ENCODE peak calls at places on chromosomes 12 and 14, in ten cellular contexts. E is left cardiac atrium; F is HTR-8/SVneo; R is HT-29; X is cardiac muscle cell; O is activated CD4-positive, alpha-beta T cell treated with anti-CD3 and anti-CD28 coated beads for 24 hours; H is fibroblast of lung; Q is lung; A is mucosa of descending colon; W is fibroblast of pulmonary artery. M is an unnamed sample.

GRCh38 chr14:43795600-43796228 is 711.4 kb downstream of the FSCB start:
- DNase-seq in E (no peak), F (no peak), R (peak; percentile 12), X (peak; percentile 9), O (no peak), H (peak; percentile 46), Q (no peak), A (no peak), W (peak; percentile 56), M (peak; percentile 13)

GRCh38 chr14:69880051-69880487 is 853 bp downstream of the SMOC1 start:
- DNase-seq in E (no peak), F (no peak), R (no peak), X (peak; percentile 61), O (no peak), H (peak; percentile 33), Q (no peak), A (no peak), W (no peak), M (no peak)

GRCh38 chr12:84920331-84920730 is 7.7 kb upstream of the SLC6A15 start:
- DNase-seq in E (no peak), F (no peak), R (no peak), X (no peak), O (no peak), H (no peak), Q (no peak), A (no peak), W (peak; percentile 35), M (no peak)

GRCh38 chr12:38883629-38884134 is 21.7 kb downstream of the CPNE8 start:
- DNase-seq in E (no peak), F (no peak), R (no peak), X (no peak), O (no peak), H (no peak), Q (no peak), A (no peak), W (no peak), M (no peak)

GRCh38 chr12:93526786-93527428 is 45.6 kb upstream of the SOCS2 start:
- DNase-seq in E (no peak), F (peak; percentile 70), R (peak; percentile 40), X (peak; percentile 19), O (no peak), H (peak; percentile 95), Q (peak; percentile 38), A (no peak), W (peak; percentile 93), M (peak; percentile 94)

GRCh38 chr14:59463773-59464650 is 1.2 kb downstream of the GPR135 start:
- DNase-seq in E (no peak), F (no peak), R (no peak), X (no peak), O (no peak), H (no peak), Q (no peak), A (peak; percentile 59), W (no peak), M (no peak)

GRCh38 chr12:12439636-12440035 is 82.8 kb downstream of the BORCS5 start:
- DNase-seq in E (no peak), F (peak; percentile 10), R (no peak), X (no peak), O (peak; percentile 31), H (peak; percentile 79), Q (no peak), A (peak; percentile 46), W (peak; percentile 95), M (no peak)

GRCh38 chr12:107390414-107390813 is 295.2 kb upstream of the PWP1 start:
- DNase-seq in E (no peak), F (no peak), R (no peak), X (no peak), O (no peak), H (no peak), Q (no peak), A (no peak), W (no peak), M (no peak)

GRCh38 chr14:36450550-36450949 is 69.5 kb downstream of the NKX2-1 start:
- DNase-seq in E (no peak), F (no peak), R (no peak), X (no peak), O (no peak), H (no peak), Q (no peak), A (no peak), W (no peak), M (no peak)

GRCh38 chr14:29649170-29649569 is 278.5 kb downstream of the PRKD1 start:
- DNase-seq in E (no peak), F (no peak), R (no peak), X (no peak), O (no peak), H (no peak), Q (no peak), A (no peak), W (no peak), M (no peak)

GRCh38 chr14:55274760-55275159 is 3.5 kb downstream of the FBXO34 start:
- DNase-seq in E (no peak), F (no peak), R (no peak), X (no peak), O (no peak), H (peak; percentile 42), Q (no peak), A (no peak), W (peak; percentile 52), M (no peak)

GRCh38 chr12:108110844-108111243 is 18.2 kb upstream of the WSCD2 start:
- DNase-seq in E (no peak), F (no peak), R (no peak), X (no peak), O (no peak), H (no peak), Q (no peak), A (no peak), W (no peak), M (no peak)

GRCh38 chr14:52852810-52853521 is 61.6 kb upstream of the GNPNAT1 start:
- DNase-seq in E (no peak), F (no peak), R (no peak), X (no peak), O (no peak), H (peak; percentile 31), Q (no peak), A (no peak), W (peak; percentile 35), M (no peak)

GRCh38 chr12:94148841-94149780 is 734 bp downstream of the PLXNC1 start:
- DNase-seq in E (peak; percentile 44), F (no peak), R (no peak), X (peak; percentile 64), O (no peak), H (peak; percentile 49), Q (no peak), A (peak; percentile 78), W (peak; percentile 50), M (no peak)

GRCh38 chr12:113333877-113334785 is 778 bp downstream of the SLC8B1 start:
- DNase-seq in E (no peak), F (no peak), R (no peak), X (no peak), O (no peak), H (no peak), Q (peak; percentile 43), A (peak; percentile 72), W (no peak), M (no peak)

GRCh38 chr12:27865421-27865820 is 85.4 kb upstream of the MANSC4 start:
- DNase-seq in E (no peak), F (no peak), R (no peak), X (no peak), O (no peak), H (peak; percentile 93), Q (no peak), A (no peak), W (peak; percentile 77), M (no peak)

GRCh38 chr14:44396226-44396625 is 110.9 kb downstream of the FSCB start:
- DNase-seq in E (no peak), F (no peak), R (no peak), X (no peak), O (no peak), H (no peak), Q (no peak), A (no peak), W (no peak), M (no peak)

GRCh38 chr12:120230326-120230973 is 29.5 kb upstream of the RPLP0 start:
- DNase-seq in E (peak; percentile 78), F (peak; percentile 92), R (peak; percentile 65), X (peak; percentile 76), O (no peak), H (peak; percentile 96), Q (peak; percentile 56), A (no peak), W (peak; percentile 88), M (peak; percentile 94)

GRCh38 chr14:100037351-100037750 is 27.9 kb upstream of the EVL start:
- DNase-seq in E (no peak), F (no peak), R (no peak), X (no peak), O (no peak), H (peak; percentile 72), Q (no peak), A (no peak), W (peak; percentile 67), M (peak; percentile 69)

GRCh38 chr12:122079532-122080081 is 1.1 kb downstream of the MLXIP start:
- DNase-seq in E (no peak), F (no peak), R (peak; percentile 48), X (no peak), O (no peak), H (no peak), Q (no peak), A (peak; percentile 59), W (no peak), M (no peak)

GRCh38 chr14:98564006-98564405 is 708.0 kb downstream of the BCL11B start:
- DNase-seq in E (no peak), F (no peak), R (no peak), X (no peak), O (no peak), H (no peak), Q (no peak), A (no peak), W (no peak), M (no peak)

GRCh38 chr14:80095623-80096022 is 115.7 kb downstream of the DIO2 start:
- DNase-seq in E (no peak), F (peak; percentile 42), R (no peak), X (no peak), O (no peak), H (no peak), Q (no peak), A (no peak), W (peak; percentile 24), M (peak; percentile 0)

GRCh38 chr12:48004039-48004940 is at the start of gene COL2A1:
- DNase-seq in E (no peak), F (peak; percentile 10), R (no peak), X (peak; percentile 78), O (no peak), H (peak; percentile 15), Q (no peak), A (no peak), W (no peak), M (no peak)

GRCh38 chr12:5123921-5124320 is 80.2 kb downstream of the KCNA5 start:
- DNase-seq in E (no peak), F (no peak), R (no peak), X (no peak), O (no peak), H (no peak), Q (no peak), A (no peak), W (no peak), M (no peak)

GRCh38 chr12:71592841-71593240 is 70.8 kb downstream of the ZFC3H1 start:
- DNase-seq in E (no peak), F (no peak), R (no peak), X (no peak), O (no peak), H (no peak), Q (no peak), A (no peak), W (no peak), M (no peak)

GRCh38 chr14:21526672-21527319 is 650 bp upstream of the SALL2 start:
- DNase-seq in E (no peak), F (no peak), R (no peak), X (peak; percentile 60), O (no peak), H (no peak), Q (no peak), A (no peak), W (no peak), M (no peak)

GRCh38 chr12:71476513-71476912 is 36.9 kb downstream of the LGR5 start:
- DNase-seq in E (no peak), F (peak; percentile 19), R (no peak), X (no peak), O (no peak), H (peak; percentile 53), Q (no peak), A (no peak), W (peak; percentile 66), M (no peak)

GRCh38 chr14:24123465-24124417 is 6.7 kb upstream of the FITM1 start:
- DNase-seq in E (no peak), F (no peak), R (no peak), X (no peak), O (no peak), H (no peak), Q (no peak), A (no peak), W (no peak), M (no peak)